ENCODE peak calls at places on chromosomes 2 and 18, in ten cellular contexts. One of them, this sample, is unnamed.

GRCh38 chr2:142951190-142952007 is 73.9 kb downstream of the KYNU start:
- DNase-seq in kidney glomerular epithelial cell: no peak
- DNase-seq in lower leg skin: no peak
- DNase-seq in left cardiac atrium: no peak
- DNase-seq in adrenal gland: no peak
- DNase-seq in MCF 10A: no peak
- DNase-seq in MM.1S: no peak
- DNase-seq in GM04503: no peak
- DNase-seq in CD4-positive, alpha-beta T cell: no peak
- DNase-seq in GM03348: no peak
- DNase-seq in this sample: no peak

GRCh38 chr18:37247499-37248161 is 318.0 kb downstream of the CELF4 start:
- DNase-seq in left cardiac atrium: no peak
- DNase-seq in GM04503: no peak
- DNase-seq in CD4-positive, alpha-beta T cell: no peak
- DNase-seq in GM03348: no peak
- DNase-seq in MM.1S: no peak
- DNase-seq in adrenal gland: no peak
- DNase-seq in lower leg skin: no peak
- DNase-seq in kidney glomerular epithelial cell: no peak
- DNase-seq in MCF 10A: no peak
- DNase-seq in this sample: no peak

GRCh38 chr2:54558188-54558975 is 102.3 kb downstream of the SPTBN1 start:
- DNase-seq in lower leg skin: no peak
- DNase-seq in left cardiac atrium: peak; percentile 53
- DNase-seq in CD4-positive, alpha-beta T cell: peak; percentile 56
- DNase-seq in adrenal gland: peak; percentile 89
- DNase-seq in kidney glomerular epithelial cell: peak; percentile 77
- DNase-seq in GM03348: peak; percentile 43
- DNase-seq in MCF 10A: peak; percentile 85
- DNase-seq in MM.1S: peak; percentile 73
- DNase-seq in GM04503: no peak
- DNase-seq in this sample: peak; percentile 61

GRCh38 chr2:224646242-224646846 is 61.2 kb upstream of the CUL3 start:
- DNase-seq in MM.1S: peak; percentile 14
- DNase-seq in left cardiac atrium: no peak
- DNase-seq in lower leg skin: no peak
- DNase-seq in GM03348: peak; percentile 27
- DNase-seq in MCF 10A: peak; percentile 15
- DNase-seq in adrenal gland: no peak
- DNase-seq in kidney glomerular epithelial cell: no peak
- DNase-seq in GM04503: no peak
- DNase-seq in CD4-positive, alpha-beta T cell: no peak
- DNase-seq in this sample: no peak

GRCh38 chr18:4058179-4058578 is 396.9 kb downstream of the DLGAP1 start:
- DNase-seq in left cardiac atrium: no peak
- DNase-seq in MM.1S: no peak
- DNase-seq in MCF 10A: no peak
- DNase-seq in GM03348: no peak
- DNase-seq in lower leg skin: no peak
- DNase-seq in CD4-positive, alpha-beta T cell: no peak
- DNase-seq in kidney glomerular epithelial cell: no peak
- DNase-seq in GM04503: no peak
- DNase-seq in adrenal gland: no peak
- DNase-seq in this sample: no peak

GRCh38 chr2:208265371-208265806 is 666 bp upstream of the PIKFYVE start:
- DNase-seq in GM03348: peak; percentile 24
- DNase-seq in kidney glomerular epithelial cell: peak; percentile 78
- DNase-seq in lower leg skin: no peak
- DNase-seq in left cardiac atrium: no peak
- DNase-seq in adrenal gland: peak; percentile 70
- DNase-seq in GM04503: peak; percentile 9
- DNase-seq in CD4-positive, alpha-beta T cell: peak; percentile 52
- DNase-seq in MM.1S: peak; percentile 25
- DNase-seq in MCF 10A: peak; percentile 23
- DNase-seq in this sample: no peak

GRCh38 chr2:184597996-184598312 is 375 bp upstream of the ZNF804A start:
- DNase-seq in left cardiac atrium: no peak
- DNase-seq in GM04503: no peak
- DNase-seq in MCF 10A: no peak
- DNase-seq in kidney glomerular epithelial cell: no peak
- DNase-seq in CD4-positive, alpha-beta T cell: no peak
- DNase-seq in lower leg skin: no peak
- DNase-seq in GM03348: no peak
- DNase-seq in MM.1S: no peak
- DNase-seq in adrenal gland: no peak
- DNase-seq in this sample: no peak

GRCh38 chr2:47534179-47534919 is 131.4 kb downstream of the MSH2 start:
- DNase-seq in MCF 10A: peak; percentile 64
- DNase-seq in MM.1S: no peak
- DNase-seq in kidney glomerular epithelial cell: peak; percentile 53
- DNase-seq in GM03348: peak; percentile 88
- DNase-seq in left cardiac atrium: peak; percentile 50
- DNase-seq in adrenal gland: peak; percentile 93
- DNase-seq in CD4-positive, alpha-beta T cell: no peak
- DNase-seq in GM04503: peak; percentile 30
- DNase-seq in lower leg skin: no peak
- DNase-seq in this sample: no peak

GRCh38 chr2:218023636-218024035 is 20.8 kb upstream of the TNS1 start:
- DNase-seq in MM.1S: no peak
- DNase-seq in MCF 10A: no peak
- DNase-seq in CD4-positive, alpha-beta T cell: no peak
- DNase-seq in GM04503: no peak
- DNase-seq in GM03348: no peak
- DNase-seq in kidney glomerular epithelial cell: no peak
- DNase-seq in adrenal gland: no peak
- DNase-seq in lower leg skin: no peak
- DNase-seq in left cardiac atrium: no peak
- DNase-seq in this sample: no peak

GRCh38 chr2:160402997-160403979 is 90.3 kb downstream of the RBMS1 start:
- DNase-seq in lower leg skin: no peak
- DNase-seq in MM.1S: no peak
- DNase-seq in kidney glomerular epithelial cell: peak; percentile 42
- DNase-seq in GM03348: no peak
- DNase-seq in MCF 10A: peak; percentile 55
- DNase-seq in left cardiac atrium: no peak
- DNase-seq in CD4-positive, alpha-beta T cell: no peak
- DNase-seq in adrenal gland: no peak
- DNase-seq in GM04503: peak; percentile 78
- DNase-seq in this sample: no peak